ENCODE peak calls at places on chromosomes 13 and 19, in six cellular contexts. T is spleen, U is fibroblast of the aortic adventitia, B is NB4, G is fibroblast of lung, Y is heart right ventricle. Q is an unnamed sample.

GRCh38 chr19:31316201-31316951 is 32.9 kb downstream of the TSHZ3 start:
- DNase-seq in B (peak; percentile 80), Y (peak; percentile 18), T (no peak), U (peak; percentile 85), G (peak; percentile 82), Q (no peak)

GRCh38 chr13:108834193-108834592 is 204.8 kb downstream of the MYO16 start:
- DNase-seq in B (no peak), U (no peak), T (no peak), G (no peak), Y (no peak), Q (peak; percentile 24)

GRCh38 chr19:16268676-16269319 is 55.8 kb upstream of the KLF2 start:
- DNase-seq in B (no peak), U (no peak), G (no peak), T (no peak), Y (no peak), Q (no peak)

GRCh38 chr13:25668345-25668744 is 296.6 kb downstream of the ATP8A2 start:
- DNase-seq in T (no peak), B (no peak), G (no peak), Y (no peak), U (no peak), Q (no peak)

GRCh38 chr19:48480151-48480475 is 10.9 kb downstream of the CYTH2 start:
- DNase-seq in T (peak; percentile 89), B (no peak), Y (peak; percentile 76), U (peak; percentile 20), G (peak; percentile 29), Q (no peak)

GRCh38 chr19:17332677-17333581 is 1.7 kb downstream of the ANO8 start:
- DNase-seq in B (peak; percentile 74), U (peak; percentile 36), G (peak; percentile 52), Y (no peak), T (peak; percentile 78), Q (peak; percentile 43)

GRCh38 chr13:106087201-106087600 is 448.3 kb downstream of the EFNB2 start:
- DNase-seq in Y (no peak), B (no peak), T (no peak), U (no peak), G (no peak), Q (no peak)

GRCh38 chr19:45528149-45528743 is 21.0 kb downstream of the VASP start:
- DNase-seq in T (no peak), B (no peak), G (peak; percentile 43), U (peak; percentile 45), Y (no peak), Q (no peak)

GRCh38 chr13:39836038-39836437 is 180.6 kb downstream of the COG6 start:
- DNase-seq in T (no peak), U (no peak), B (no peak), G (no peak), Y (no peak), Q (no peak)

GRCh38 chr13:39835253-39835652 is 179.8 kb downstream of the COG6 start:
- DNase-seq in U (no peak), T (no peak), G (no peak), B (no peak), Y (no peak), Q (no peak)

GRCh38 chr13:39840201-39840600 is 184.7 kb downstream of the COG6 start:
- DNase-seq in U (no peak), T (no peak), B (no peak), Y (no peak), G (no peak), Q (no peak)
- TF ChIP-seq CTCF in U (no peak), T (no peak), B (no peak), Y (no peak), G (no peak), Q (no peak)

GRCh38 chr13:78137404-78138142 is 218.9 kb upstream of the EDNRB start:
- DNase-seq in T (no peak), B (peak; percentile 78), G (peak; percentile 78), U (peak; percentile 80), Y (no peak), Q (peak; percentile 65)

GRCh38 chr13:78133511-78133910 is 214.9 kb upstream of the EDNRB start:
- DNase-seq in U (no peak), B (no peak), T (no peak), Y (no peak), G (no peak), Q (no peak)

GRCh38 chr13:78136966-78137365 is 218.3 kb upstream of the EDNRB start:
- DNase-seq in Y (no peak), G (no peak), T (no peak), U (no peak), B (no peak), Q (no peak)

GRCh38 chr13:78129850-78130249 is 211.2 kb upstream of the EDNRB start:
- DNase-seq in U (no peak), Y (no peak), G (no peak), T (no peak), B (no peak), Q (no peak)

GRCh38 chr13:78131811-78132210 is 213.2 kb upstream of the EDNRB start:
- DNase-seq in G (peak; percentile 32), U (peak; percentile 15), B (peak; percentile 25), Y (no peak), T (no peak), Q (no peak)
- TF ChIP-seq CTCF in G (peak; percentile 45), U (peak; percentile 40), B (peak; percentile 35), Y (no peak), T (no peak), Q (peak; percentile 76)

GRCh38 chr13:74657765-74658164 is 523.6 kb upstream of the KLF12 start:
- DNase-seq in U (no peak), G (no peak), B (no peak), Y (no peak), T (no peak), Q (no peak)

GRCh38 chr13:74667656-74668055 is 533.5 kb upstream of the KLF12 start:
- DNase-seq in U (no peak), T (no peak), Y (no peak), G (no peak), B (no peak), Q (no peak)

GRCh38 chr13:74661851-74662250 is 527.6 kb upstream of the KLF12 start:
- DNase-seq in B (no peak), Y (no peak), U (no peak), T (no peak), G (no peak), Q (peak; percentile 8)

GRCh38 chr13:74662895-74663294 is 528.7 kb upstream of the KLF12 start:
- DNase-seq in Y (no peak), T (no peak), B (no peak), G (peak; percentile 44), U (peak; percentile 21), Q (no peak)
- TF ChIP-seq CTCF in Y (no peak), T (no peak), B (no peak), G (no peak), U (no peak), Q (no peak)

GRCh38 chr19:55146078-55146647 is 2.8 kb downstream of the TNNT1 start:
- DNase-seq in Y (no peak), T (no peak), B (peak; percentile 43), G (no peak), U (no peak), Q (no peak)
- TF ChIP-seq CTCF in Y (no peak), T (no peak), B (peak; percentile 49), G (peak; percentile 47), U (peak; percentile 71), Q (peak; percentile 71)

GRCh38 chr19:40662925-40663711 is 27.3 kb downstream of the NUMBL start:
- DNase-seq in G (peak; percentile 86), U (peak; percentile 89), B (peak; percentile 83), Y (peak; percentile 95), T (peak; percentile 98), Q (peak; percentile 64)
- TF ChIP-seq CTCF in G (no peak), U (peak; percentile 87), B (peak; percentile 53), Y (peak; percentile 98), T (no peak), Q (peak; percentile 100)

GRCh38 chr13:76231522-76232167 is 595.5 kb downstream of the LMO7 start:
- DNase-seq in B (no peak), Y (no peak), G (no peak), T (no peak), U (no peak), Q (no peak)

GRCh38 chr13:76225815-76226489 is 589.8 kb downstream of the LMO7 start:
- DNase-seq in G (peak; percentile 82), B (no peak), T (no peak), U (peak; percentile 42), Y (peak; percentile 69), Q (no peak)

GRCh38 chr13:76223999-76224398 is 587.9 kb downstream of the LMO7 start:
- DNase-seq in U (no peak), B (no peak), G (no peak), Y (no peak), T (no peak), Q (no peak)

GRCh38 chr13:76226941-76227340 is 590.8 kb downstream of the LMO7 start:
- DNase-seq in G (peak; percentile 43), U (no peak), T (no peak), B (no peak), Y (peak; percentile 18), Q (no peak)

GRCh38 chr13:76229281-76229680 is 593.2 kb downstream of the LMO7 start:
- DNase-seq in T (no peak), Y (no peak), B (no peak), G (no peak), U (no peak), Q (no peak)
- TF ChIP-seq CTCF in T (no peak), Y (no peak), B (no peak), G (no peak), U (no peak), Q (no peak)

GRCh38 chr13:29835280-29836061 is 14.9 kb downstream of the UBL3 start:
- DNase-seq in Y (no peak), G (no peak), T (no peak), U (no peak), B (no peak), Q (no peak)
- TF ChIP-seq CTCF in Y (no peak), G (no peak), T (no peak), U (no peak), B (no peak), Q (no peak)

GRCh38 chr13:64154514-64154913 is 2738.9 kb upstream of the PCDH20 start:
- DNase-seq in B (peak; percentile 4), U (peak; percentile 71), Y (no peak), G (peak; percentile 54), T (no peak), Q (peak; percentile 32)
- TF ChIP-seq CTCF in B (no peak), U (peak; percentile 44), Y (no peak), G (peak; percentile 31), T (no peak), Q (peak; percentile 73)

DNA sequence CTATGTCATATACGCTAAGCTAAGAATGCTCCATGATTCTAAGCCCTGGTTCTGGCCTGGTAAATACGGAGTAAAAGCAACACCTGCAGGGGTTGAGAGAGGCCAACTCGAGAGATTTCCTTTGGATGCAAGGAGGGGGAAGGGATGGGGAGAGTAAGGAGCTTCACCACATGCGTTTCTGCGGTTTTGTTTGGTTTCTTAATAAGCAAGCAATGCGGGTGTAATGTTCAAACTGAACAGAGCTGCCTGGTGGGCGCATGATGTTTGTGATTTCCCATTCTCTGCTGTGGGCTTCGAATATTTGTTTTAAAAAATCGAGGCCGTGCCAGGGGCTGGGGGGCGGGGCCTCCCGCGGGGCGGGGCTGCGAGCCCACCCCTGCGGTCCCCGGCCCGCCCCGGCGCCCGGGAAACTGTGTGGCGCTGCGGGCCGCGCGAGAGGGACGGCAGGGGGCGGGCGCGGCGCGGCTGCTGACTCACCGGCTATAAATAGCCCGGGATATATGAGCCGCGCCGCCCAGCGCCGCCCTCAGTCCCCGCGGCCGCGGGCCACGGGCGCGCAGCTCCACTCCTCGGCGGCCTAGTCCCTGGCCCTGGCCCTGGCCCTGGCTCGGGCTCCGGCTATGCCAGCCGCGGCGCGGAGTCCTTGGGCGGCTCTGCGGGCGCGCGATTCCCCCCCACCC is 5.1 kb downstream of the BBC3 start:
- DNase-seq in T (peak; percentile 96), Y (peak; percentile 89), G (peak; percentile 87), B (peak; percentile 98), U (peak; percentile 85), Q (peak; percentile 81)
- TF ChIP-seq CTCF in T (no peak), Y (peak; percentile 19), G (no peak), B (no peak), U (peak; percentile 14), Q (peak; percentile 75)

Q was measured in HFFc6.